ENCODE peak calls at places on chromosomes 2 and 18, in seven cellular contexts. Q is KBM-7, Z is omental fat pad, R is GM12864, X is D341Med, Y is activated T-cell treated with anti-CD3 and anti-CD28 coated beads for 24 hours, B is cardiac muscle cell. I is an unnamed sample.

GRCh38 chr2:121293450-121294325 is 8.7 kb upstream of the TFCP2L1 start:
- DNase-seq in B (no peak), X (no peak), Y (no peak), Z (no peak), Q (no peak), R (no peak), I (no peak)

GRCh38 chr2:63192169-63192888 is 141.7 kb downstream of the OTX1 start:
- DNase-seq in Q (no peak), B (no peak), X (no peak), R (no peak), Y (no peak), Z (no peak), I (no peak)

GRCh38 chr2:111930875-111931274 is 32.5 kb downstream of the MERTK start:
- DNase-seq in Y (no peak), Z (no peak), Q (no peak), X (no peak), B (peak), R (no peak), I (peak)

GRCh38 chr18:75247041-75247551 is 36.5 kb downstream of the TSHZ1 start:
- DNase-seq in Q (peak), Y (no peak), R (no peak), Z (no peak), B (peak), X (no peak), I (no peak)

GRCh38 chr2:118474151-118474561 is 373.3 kb downstream of the EN1 start:
- DNase-seq in Y (no peak), Z (no peak), B (no peak), Q (no peak), X (peak), R (no peak), I (no peak)

GRCh38 chr2:25699206-25699605 is 25.8 kb upstream of the DTNB start:
- DNase-seq in B (no peak), X (no peak), Z (no peak), Q (no peak), R (no peak), Y (no peak), I (no peak)

GRCh38 chr2:73984203-73984921 is at the start of gene TET3:
- DNase-seq in R (no peak), Z (no peak), X (peak), Q (no peak), Y (peak), B (no peak), I (peak)

GRCh38 chr18:47254341-47254939 is 3.0 kb upstream of the SKOR2 start:
- DNase-seq in R (no peak), Q (peak), B (peak), Z (no peak), Y (no peak), X (no peak), I (peak)

GRCh38 chr2:105447476-105447875 is 48.6 kb upstream of the FHL2 start:
- DNase-seq in R (no peak), Q (no peak), B (no peak), X (no peak), Z (no peak), Y (no peak), I (no peak)

GRCh38 chr2:58606799-58607198 is 365.7 kb upstream of the FANCL start:
- DNase-seq in Z (no peak), Y (no peak), B (no peak), Q (no peak), R (no peak), X (no peak), I (no peak)

GRCh38 chr18:48621815-48622555 is 83.2 kb downstream of the CTIF start:
- DNase-seq in Y (no peak), B (no peak), Q (no peak), X (no peak), R (no peak), Z (no peak), I (no peak)

GRCh38 chr2:205695460-205695979 is 13.2 kb downstream of the NRP2 start:
- DNase-seq in Z (no peak), R (no peak), Q (peak), Y (no peak), X (no peak), B (peak), I (no peak)

GRCh38 chr2:139031722-139032121 is 251.5 kb upstream of the NXPH2 start:
- DNase-seq in R (peak), Y (no peak), Q (no peak), B (peak), Z (no peak), X (peak), I (no peak)

GRCh38 chr2:237427807-237428506 is 14.0 kb upstream of the COL6A3 start:
- DNase-seq in Q (no peak), Z (no peak), B (no peak), X (no peak), R (peak), Y (peak), I (peak)

GRCh38 chr2:30252723-30253688 is 21.7 kb downstream of the LBH start:
- DNase-seq in R (no peak), Q (peak), Y (peak), X (no peak), B (peak), Z (no peak), I (peak)

GRCh38 chr2:43461461-43462073 is 134.3 kb downstream of the THADA start:
- DNase-seq in Z (no peak), X (no peak), B (no peak), Y (no peak), R (peak), Q (no peak), I (no peak)

GRCh38 chr2:85427300-85427699 is 8.8 kb downstream of the SH2D6 start:
- DNase-seq in Q (no peak), X (no peak), R (no peak), B (no peak), Y (no peak), Z (no peak), I (no peak)

GRCh38 chr2:10377747-10378085 is 70.4 kb downstream of the ODC1 start:
- DNase-seq in R (no peak), Z (no peak), Y (no peak), Q (no peak), B (no peak), X (no peak), I (no peak)

GRCh38 chr18:58411323-58411722 is 217.6 kb downstream of the ALPK2 start:
- DNase-seq in Z (no peak), X (no peak), B (no peak), Y (no peak), Q (no peak), R (no peak), I (no peak)

I was measured in adrenal gland.